ENCODE peak calls at places on chromosomes 6 and 20, in four cellular contexts. Q, I, E and V are unnamed samples. For H3K4me1, the result is how much of the 10 kb centered on the place peaks cover.

GRCh38 chr6:72561629-72562028 is 60.2 kb upstream of the KCNQ5 start:
- DNase-seq in Q (no peak), I (no peak), E (no peak), V (no peak)

GRCh38 chr20:11432407-11432806 is 485.3 kb upstream of the BTBD3 start:
- DNase-seq in Q (no peak), I (no peak), E (no peak), V (no peak)

GRCh38 chr6:131316654-131317053 is 181.4 kb downstream of the AKAP7 start:
- DNase-seq in Q (no peak), I (no peak), E (no peak), V (no peak)

GRCh38 chr20:56628015-56628872 is 862 bp upstream of the TFAP2C start:
- DNase-seq in Q (peak), I (peak), E (no peak), V (no peak)

GRCh38 chr20:7775072-7775471 is 165.2 kb downstream of the HAO1 start:
- DNase-seq in Q (no peak), I (peak), E (no peak), V (no peak)

GRCh38 chr6:90890681-90891337 is 303.9 kb upstream of the MAP3K7 start:
- DNase-seq in Q (no peak), I (no peak), E (no peak), V (no peak)

GRCh38 chr20:49320460-49320859 is 42.6 kb upstream of the ZNFX1 start:
- DNase-seq in Q (no peak), I (peak), E (peak), V (no peak)

GRCh38 chr6:132813173-132813856 is 1.1 kb upstream of the RPS12 start:
- DNase-seq in Q (peak), I (peak), E (no peak), V (no peak)

GRCh38 chr20:44085616-44086434 is 101.2 kb downstream of the JPH2 start:
- DNase-seq in Q (no peak), I (no peak), E (no peak), V (no peak)

DNA sequence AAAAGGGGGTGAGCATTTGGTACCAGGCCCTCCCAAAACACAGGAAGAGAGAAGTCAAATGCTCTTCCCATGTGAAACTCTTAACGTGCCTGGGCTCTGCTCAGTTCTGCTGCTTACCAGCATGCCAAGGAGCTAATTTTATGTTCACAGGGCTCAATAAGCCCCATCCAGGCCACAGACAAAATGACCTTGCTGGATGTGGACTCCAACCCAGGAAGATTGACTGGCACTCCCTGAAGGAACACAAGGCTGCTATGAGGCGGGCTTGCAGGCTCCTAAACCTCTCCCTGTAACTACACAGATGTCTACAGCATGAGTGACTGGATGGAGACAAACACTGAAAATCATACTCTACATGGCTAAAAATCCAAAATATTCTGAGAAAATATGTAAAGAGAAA is 50.6 kb downstream of the CHD6 start:
- DNase-seq in Q (peak), I (no peak), E (no peak), V (no peak)
- H3K4me1 ChIP-seq in Q (under half), I (under half), E (under half), V (under half)

GRCh38 chr6:75329703-75330102 is 45.1 kb upstream of the TMEM30A start:
- DNase-seq in Q (no peak), I (no peak), E (no peak), V (no peak)

GRCh38 chr6:75331134-75331533 is 46.5 kb upstream of the TMEM30A start:
- DNase-seq in Q (no peak), I (no peak), E (no peak), V (no peak)

GRCh38 chr6:75334266-75335040 is 49.9 kb upstream of the TMEM30A start:
- DNase-seq in Q (no peak), I (peak), E (no peak), V (no peak)

GRCh38 chr6:75337805-75338204 is 53.2 kb upstream of the TMEM30A start:
- DNase-seq in Q (no peak), I (no peak), E (no peak), V (no peak)

GRCh38 chr6:75333811-75334210 is 49.2 kb upstream of the TMEM30A start:
- DNase-seq in Q (no peak), I (no peak), E (no peak), V (no peak)
- H3K4me1 ChIP-seq in Q (under half), I (under half), E (under half), V (under half)

DNA sequence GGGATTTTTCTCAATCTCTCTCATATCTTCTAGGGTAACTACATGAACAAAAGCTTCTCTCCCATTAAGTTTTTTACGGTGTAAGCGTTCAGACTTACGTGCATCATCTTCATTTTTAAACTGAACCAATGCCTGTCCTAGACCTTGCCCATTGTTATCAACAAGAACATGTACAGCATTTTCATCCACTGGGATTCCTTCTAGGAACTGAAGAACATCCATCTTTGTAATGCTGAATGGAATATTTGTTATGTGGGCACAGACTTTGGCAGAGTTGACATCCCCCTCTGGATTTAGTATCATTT is 11.3 kb downstream of the CPNE1 start:
- DNase-seq in Q (no peak), I (no peak), E (no peak), V (no peak)
- H3K4me1 ChIP-seq in Q (under half), I (under half), E (under half), V (under half)

DNA sequence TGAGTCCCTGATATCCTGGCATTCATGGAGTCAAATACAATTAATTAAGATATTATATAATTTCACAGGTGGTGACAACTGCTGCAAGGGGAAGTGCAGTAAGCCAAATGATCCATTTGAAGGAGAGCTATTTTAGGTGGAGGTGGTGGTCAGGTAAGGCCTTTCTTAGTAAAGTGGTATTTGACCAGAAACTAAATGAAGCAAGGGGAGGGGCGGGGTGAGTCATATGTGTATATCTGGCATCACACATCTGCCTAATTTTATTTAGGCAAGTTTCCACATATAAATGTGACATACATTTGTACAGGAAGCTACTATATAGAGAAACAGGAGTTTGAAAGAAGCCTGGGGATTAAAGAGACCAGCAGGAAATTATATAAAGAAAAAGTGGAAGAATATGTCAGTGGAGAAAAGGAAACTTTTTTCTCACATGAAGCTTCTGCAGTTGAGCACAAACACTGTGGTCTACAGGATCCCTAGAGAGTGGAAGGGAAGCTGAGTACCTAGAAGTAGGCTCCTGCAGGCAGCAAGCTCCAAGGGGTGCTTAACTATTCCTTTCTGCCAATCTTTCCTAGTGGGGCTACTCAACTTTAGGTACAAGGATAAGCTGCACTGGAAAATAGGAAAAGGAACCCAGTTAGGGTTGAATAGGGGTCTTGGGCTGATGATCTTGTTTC is 99.6 kb downstream of the OGFRL1 start:
- DNase-seq in Q (peak), I (no peak), E (no peak), V (no peak)
- H3K4me1 ChIP-seq in Q (under half), I (under half), E (under half), V (under half)